ENCODE peak calls at places on chromosomes 6 and 20, in seven cellular contexts. P is heart left ventricle; N is left lung; J is GM23338; W is CD4-positive, CD25-positive, alpha-beta regulatory T cell; Q is cardiac muscle cell; M is A549. O is an unnamed sample. For H3K4me1, the result is how much of the 10 kb centered on the place peaks cover.

GRCh38 chr20:49132995-49133451 is 55.1 kb downstream of the STAU1 start:
- DNase-seq in N (no peak), J (peak), Q (peak), M (peak), W (no peak), P (peak), O (peak)

GRCh38 chr6:36717871-36718540 is 20.4 kb downstream of the RAB44 start:
- DNase-seq in M (no peak), J (no peak), Q (no peak), P (no peak), W (no peak), N (no peak), O (no peak)

GRCh38 chr6:90144396-90144795 is 152.2 kb downstream of the BACH2 start:
- DNase-seq in M (no peak), P (no peak), W (no peak), J (no peak), Q (no peak), N (no peak), O (no peak)

GRCh38 chr6:83911278-83911677 is 51.8 kb downstream of the CYB5R4 start:
- DNase-seq in J (no peak), N (no peak), P (no peak), W (no peak), Q (no peak), M (no peak), O (no peak)

GRCh38 chr6:33595001-33595846 is 15.1 kb upstream of the BAK1 start:
- DNase-seq in N (no peak), W (no peak), Q (no peak), J (no peak), M (no peak), P (no peak), O (no peak)

GRCh38 chr6:153043719-153044118 is 41.2 kb upstream of the MTRF1L start:
- DNase-seq in N (no peak), W (no peak), M (no peak), Q (no peak), J (peak), P (no peak), O (no peak)

GRCh38 chr20:63697868-63698545 is 1.6 kb downstream of the TNFRSF6B start:
- DNase-seq in Q (no peak), M (no peak), P (no peak), W (no peak), N (peak), J (peak), O (no peak)

GRCh38 chr6:43222418-43223059 is 6.7 kb downstream of the DNPH1 start:
- DNase-seq in Q (no peak), P (no peak), N (no peak), J (no peak), W (no peak), M (no peak), O (no peak)

GRCh38 chr6:38348366-38348765 is 291.4 kb downstream of the BTBD9 start:
- DNase-seq in N (no peak), Q (no peak), M (no peak), P (no peak), J (no peak), W (no peak), O (no peak)

GRCh38 chr6:131191590-131191989 is 56.3 kb downstream of the AKAP7 start:
- DNase-seq in P (no peak), N (no peak), J (no peak), W (no peak), M (no peak), Q (no peak), O (no peak)

GRCh38 chr6:3222506-3223038 is 4.9 kb downstream of the TUBB2B start:
- DNase-seq in M (no peak), P (no peak), Q (no peak), J (no peak), W (no peak), N (no peak), O (no peak)

GRCh38 chr6:111483736-111484654 is 977 bp upstream of the REV3L start:
- DNase-seq in J (peak), P (peak), N (peak), M (peak), Q (peak), W (peak), O (peak)

GRCh38 chr6:78324213-78324612 is 543.1 kb upstream of the IRAK1BP1 start:
- DNase-seq in Q (no peak), W (no peak), J (no peak), N (no peak), M (no peak), P (no peak), O (no peak)

GRCh38 chr20:17660667-17661066 is 21.4 kb downstream of the RRBP1 start:
- DNase-seq in M (no peak), P (no peak), N (no peak), W (no peak), Q (no peak), J (no peak), O (no peak)
- H3K4me1 ChIP-seq in M (under half), P (under half), N (under half), W (under half), Q (under half), J (under half), O (under half)

GRCh38 chr6:135018961-135019360 is 35.7 kb downstream of the HBS1L start:
- DNase-seq in P (no peak), Q (no peak), W (no peak), M (no peak), N (no peak), J (no peak), O (no peak)
- H3K4me1 ChIP-seq in P (under half), Q (under half), W (half or more), M (under half), N (under half), J (under half), O (under half)

DNA sequence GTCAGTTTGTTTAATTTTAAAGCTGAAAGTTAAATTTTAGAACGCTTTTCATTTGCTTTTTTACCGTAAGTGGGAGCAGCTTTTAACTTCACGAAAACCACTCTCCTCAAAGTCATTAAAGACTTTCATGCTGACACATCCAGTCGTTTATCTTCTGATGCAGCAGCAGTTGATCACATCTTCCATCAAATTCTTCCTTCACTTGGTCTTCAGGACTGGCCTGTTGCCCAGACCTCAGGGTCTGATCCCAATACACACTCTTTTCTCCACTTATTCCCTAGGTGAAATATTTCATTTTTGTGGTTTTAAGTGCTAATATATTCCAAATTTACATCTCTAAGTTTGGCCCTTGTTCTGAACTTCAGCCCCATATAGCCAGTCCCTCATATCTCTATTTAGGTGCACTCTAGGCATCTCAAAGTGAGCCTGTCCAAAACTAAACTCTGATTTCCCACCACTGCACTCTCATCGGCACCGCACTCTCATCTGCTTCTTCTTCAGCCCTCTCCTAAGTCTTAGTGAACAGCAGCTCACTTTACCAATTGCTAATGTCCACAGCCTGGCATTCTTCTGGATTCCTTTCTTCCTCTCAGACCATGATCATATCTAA is 20.4 kb downstream of the AFDN start:
- DNase-seq in N (no peak), Q (no peak), W (no peak), P (no peak), M (no peak), J (no peak), O (no peak)
- H3K4me1 ChIP-seq in N (under half), Q (half or more), W (under half), P (under half), M (under half), J (half or more), O (under half)

GRCh38 chr20:17967595-17968365 is 814 bp downstream of the SNX5 start:
- DNase-seq in J (no peak), P (no peak), M (peak), N (no peak), W (no peak), Q (peak), O (no peak)
- H3K4me1 ChIP-seq in J (half or more), P (half or more), M (half or more), N (half or more), W (half or more), Q (under half), O (under half)

DNA sequence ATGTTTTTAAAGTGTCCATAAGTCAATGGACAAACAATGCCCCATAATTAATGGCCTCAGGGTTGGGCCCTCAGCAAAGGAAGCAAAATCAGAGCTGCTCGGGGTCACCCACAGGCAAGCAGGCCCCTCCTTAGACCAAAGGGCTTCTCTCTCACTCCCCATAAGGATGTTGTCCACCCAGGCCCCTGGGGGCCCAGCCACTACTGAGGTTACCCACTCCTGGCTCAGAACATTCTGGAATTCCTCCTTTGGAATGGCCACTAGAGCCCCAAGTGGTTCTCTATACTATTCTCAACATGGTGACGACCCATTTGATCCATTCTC is 50.9 kb downstream of the BANF2 start:
- DNase-seq in W (no peak), M (no peak), P (no peak), J (no peak), N (no peak), Q (no peak), O (no peak)
- H3K4me1 ChIP-seq in W (under half), M (under half), P (under half), J (under half), N (under half), Q (under half), O (under half)

GRCh38 chr20:38872491-38873049 is 53.6 kb upstream of the FAM83D start:
- DNase-seq in W (no peak), P (no peak), J (no peak), M (no peak), Q (no peak), N (no peak), O (no peak)
- H3K4me1 ChIP-seq in W (half or more), P (under half), J (under half), M (under half), Q (under half), N (under half), O (under half)

GRCh38 chr6:107988570-107988969 is 30.6 kb upstream of the SEC63 start:
- DNase-seq in N (no peak), W (no peak), J (peak), P (no peak), Q (no peak), M (no peak), O (no peak)

GRCh38 chr6:107989166-107990094 is 31.4 kb upstream of the SEC63 start:
- DNase-seq in M (no peak), P (no peak), N (no peak), Q (no peak), W (no peak), J (no peak), O (no peak)

GRCh38 chr6:107982511-107982910 is 24.5 kb upstream of the SEC63 start:
- DNase-seq in W (no peak), M (no peak), Q (no peak), P (no peak), N (no peak), J (no peak), O (no peak)

GRCh38 chr6:107987805-107988204 is 29.8 kb upstream of the SEC63 start:
- DNase-seq in J (peak), N (no peak), W (no peak), Q (no peak), P (no peak), M (no peak), O (no peak)

DNA sequence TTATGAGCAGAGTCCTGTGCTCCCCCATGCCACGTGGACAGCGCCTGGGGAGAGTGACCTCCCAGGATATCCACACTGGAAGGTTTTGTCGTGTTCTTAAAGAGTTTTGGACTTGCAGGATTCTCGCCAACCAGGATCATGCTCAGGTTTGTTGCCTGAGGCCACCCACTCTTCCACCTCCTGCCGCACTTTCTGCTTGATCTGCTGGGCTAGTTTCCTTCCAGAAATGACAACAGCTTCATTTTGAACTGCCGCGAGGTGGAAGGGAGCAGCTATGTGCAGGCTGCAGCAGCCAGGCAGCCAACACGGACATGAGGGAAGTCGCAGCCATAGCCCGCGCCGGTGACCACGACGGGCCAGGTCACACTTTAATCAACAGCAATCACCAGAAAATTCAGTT is 27.7 kb upstream of the SEC63 start:
- DNase-seq in M (no peak), W (no peak), P (no peak), Q (no peak), N (no peak), J (no peak), O (no peak)
- H3K4me1 ChIP-seq in M (under half), W (under half), P (under half), Q (under half), N (under half), J (under half), O (under half)

O was measured in hepatocyte.